ENCODE peak calls at places on chromosomes 3 and 15, in eight cellular contexts. P is cardiac muscle cell, J is heart right ventricle, B is heart left ventricle, N is stomach, V is A549, S is upper lobe of left lung, G is ascending aorta. D is an unnamed sample. For H3K4me1, the result is how much of the 10 kb centered on the place peaks cover.

GRCh38 chr3:131402391-131403039 is 20.9 kb downstream of the NUDT16 start:
- DNase-seq in V (no peak), J (no peak), S (no peak), G (no peak), N (no peak), B (no peak), P (no peak), D (no peak)

GRCh38 chr3:185420762-185421161 is 57.8 kb downstream of the MAP3K13 start:
- DNase-seq in V (no peak), N (peak), G (no peak), J (no peak), S (peak), B (no peak), P (no peak), D (no peak)

GRCh38 chr3:197547618-197548017 is 8.2 kb downstream of the BDH1 start:
- DNase-seq in N (peak), V (no peak), B (no peak), S (no peak), G (no peak), J (no peak), P (peak), D (no peak)

GRCh38 chr3:194828126-194828525 is 142.4 kb downstream of the FAM43A start:
- DNase-seq in G (no peak), N (no peak), J (no peak), V (no peak), P (no peak), B (no peak), S (no peak), D (no peak)

GRCh38 chr3:67610458-67610857 is 44.0 kb downstream of the SUCLG2 start:
- DNase-seq in N (no peak), P (no peak), G (no peak), J (no peak), V (peak), B (no peak), S (no peak), D (no peak)

GRCh38 chr3:194203482-194204035 is 67.6 kb downstream of the HES1 start:
- DNase-seq in G (no peak), S (no peak), P (no peak), N (no peak), V (no peak), B (no peak), J (no peak), D (no peak)

GRCh38 chr3:108462899-108463298 is 47.5 kb downstream of the MYH15 start:
- DNase-seq in B (no peak), G (no peak), S (no peak), P (no peak), N (no peak), J (no peak), V (no peak), D (no peak)

GRCh38 chr3:169387751-169388696 is 275.5 kb downstream of the MECOM start:
- DNase-seq in B (peak), S (peak), G (no peak), J (peak), N (peak), P (no peak), V (no peak), D (peak)

GRCh38 chr3:10223676-10224639 is 24.3 kb upstream of the TATDN2 start:
- DNase-seq in N (peak), S (peak), G (no peak), J (no peak), V (no peak), B (no peak), P (no peak), D (no peak)

GRCh38 chr3:122555275-122556071 is 8.6 kb downstream of the PARP9 start:
- DNase-seq in G (no peak), J (no peak), P (no peak), V (no peak), B (no peak), S (no peak), N (no peak), D (no peak)

GRCh38 chr15:22902578-22902977 is 64.1 kb downstream of the NIPA2 start:
- DNase-seq in S (no peak), J (no peak), N (no peak), B (no peak), V (no peak), P (no peak), G (no peak), D (no peak)

GRCh38 chr3:46184469-46184868 is 23.6 kb downstream of the CCR1 start:
- DNase-seq in J (no peak), V (no peak), N (no peak), S (no peak), G (no peak), B (no peak), P (no peak), D (no peak)

GRCh38 chr15:65583701-65584100 is 27.2 kb downstream of the INTS14 start:
- DNase-seq in B (no peak), J (peak), V (no peak), G (no peak), N (no peak), S (no peak), P (no peak), D (no peak)

GRCh38 chr3:129345281-129345680 is 66.6 kb downstream of the HMCES start:
- DNase-seq in N (no peak), J (no peak), S (no peak), V (no peak), P (no peak), G (no peak), B (no peak), D (no peak)

GRCh38 chr3:134027631-134028030 is 2.1 kb downstream of the SLCO2A1 start:
- DNase-seq in P (no peak), G (no peak), V (no peak), S (no peak), B (no peak), N (no peak), J (no peak), D (no peak)

GRCh38 chr3:107198522-107199271 is 178.5 kb upstream of the CCDC54 start:
- DNase-seq in B (peak), V (no peak), J (peak), G (no peak), P (no peak), N (no peak), S (no peak), D (peak)

GRCh38 chr3:44511238-44511567 is 33.7 kb upstream of the ZNF445 start:
- DNase-seq in V (no peak), B (no peak), P (peak), N (no peak), S (no peak), G (no peak), J (no peak), D (no peak)

GRCh38 chr3:65343031-65343430 is 655.2 kb upstream of the ADAMTS9 start:
- DNase-seq in G (no peak), J (no peak), V (no peak), N (no peak), P (no peak), B (no peak), S (no peak), D (no peak)

GRCh38 chr15:51104512-51104911 is 9.8 kb upstream of the TNFAIP8L3 start:
- DNase-seq in P (no peak), V (no peak), S (peak), B (peak), N (peak), G (no peak), J (peak), D (peak)

GRCh38 chr15:88529021-88529630 is 17.4 kb downstream of the DET1 start:
- DNase-seq in P (no peak), N (no peak), B (no peak), G (no peak), V (no peak), S (no peak), J (no peak), D (no peak)

GRCh38 chr15:63370764-63371163 is 10.9 kb downstream of the CA12 start:
- DNase-seq in J (no peak), B (no peak), N (no peak), V (no peak), S (peak), P (no peak), G (no peak), D (no peak)

GRCh38 chr15:68056097-68056865 is 2.2 kb downstream of the PIAS1 start:
- DNase-seq in S (no peak), G (no peak), N (no peak), J (no peak), P (no peak), V (no peak), B (no peak), D (no peak)

GRCh38 chr3:173913397-173913796 is 515.9 kb downstream of the NLGN1 start:
- DNase-seq in B (peak), S (no peak), J (peak), V (no peak), G (no peak), P (peak), N (no peak), D (no peak)

GRCh38 chr3:29594261-29594660 is 313.4 kb downstream of the RBMS3 start:
- DNase-seq in G (no peak), N (no peak), V (no peak), S (no peak), J (no peak), P (no peak), B (no peak), D (no peak)

GRCh38 chr15:31465083-31465955 is 138.7 kb downstream of the KLF13 start:
- DNase-seq in N (peak), J (peak), G (no peak), B (no peak), V (no peak), P (no peak), S (no peak), D (no peak)

GRCh38 chr3:151726016-151726415 is 7.7 kb upstream of the AADACL2 start:
- DNase-seq in G (no peak), S (no peak), N (no peak), J (no peak), B (no peak), V (no peak), P (no peak), D (no peak)

DNA sequence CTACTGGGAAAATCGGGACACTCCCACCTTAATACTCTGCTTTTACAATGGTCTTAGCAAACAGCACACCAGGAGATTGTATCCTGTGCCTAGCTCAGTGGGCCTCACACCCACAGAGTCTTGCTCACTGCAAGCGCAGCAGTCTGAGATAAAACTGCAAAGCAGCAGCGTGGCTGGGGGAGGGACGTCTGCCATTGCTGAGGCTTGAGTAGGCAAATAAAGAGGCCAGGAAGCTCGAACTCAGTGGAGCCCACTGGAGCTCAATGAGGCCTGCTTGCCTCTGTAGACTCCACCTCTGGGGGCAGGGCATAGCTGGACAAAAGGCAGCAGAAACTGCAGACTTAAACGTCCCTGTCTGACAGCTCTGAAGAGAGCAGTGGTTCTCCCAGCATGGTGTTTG is 1169.1 kb upstream of the EPHA6 start:
- DNase-seq in S (no peak), P (no peak), N (no peak), J (no peak), G (no peak), B (no peak), V (no peak), D (no peak)
- H3K4me3 ChIP-seq in S (no peak), P (no peak), N (no peak), J (no peak), G (no peak), B (no peak), V (no peak), D (no peak)

DNA sequence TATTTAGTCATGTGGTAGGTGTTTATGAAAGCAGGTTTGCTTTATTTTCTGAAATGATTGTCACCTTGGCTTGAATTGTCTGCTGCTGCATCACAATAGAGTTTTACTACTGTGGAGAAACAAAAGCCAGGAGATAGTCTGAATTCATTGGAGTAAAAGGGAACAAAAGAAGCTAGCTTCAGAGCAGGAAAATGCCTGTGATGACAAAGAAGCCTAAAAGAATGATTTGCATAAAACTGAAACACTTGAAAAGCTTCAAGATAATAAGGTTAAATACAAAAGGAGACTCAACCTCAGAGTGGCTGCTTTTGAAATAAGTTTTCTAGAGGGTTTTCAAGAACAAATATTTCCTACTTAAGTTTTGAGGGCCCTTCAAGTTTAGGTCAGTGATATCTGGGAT is 138.3 kb downstream of the PTPRG start:
- DNase-seq in V (no peak), G (no peak), S (no peak), B (no peak), J (no peak), N (no peak), P (no peak), D (no peak)
- H3K4me1 ChIP-seq in V (under half), G (under half), S (under half), B (under half), J (under half), N (under half), P (under half), D (under half)

GRCh38 chr3:104514776-104515175 is 851.9 kb upstream of the ALCAM start:
- DNase-seq in G (no peak), S (no peak), B (no peak), N (no peak), P (no peak), V (no peak), J (no peak), D (no peak)

GRCh38 chr3:104514371-104514770 is 852.3 kb upstream of the ALCAM start:
- DNase-seq in G (no peak), N (no peak), B (no peak), S (no peak), J (no peak), P (no peak), V (no peak), D (no peak)

GRCh38 chr3:104510091-104510860 is 856.4 kb upstream of the ALCAM start:
- DNase-seq in V (no peak), N (no peak), B (no peak), J (no peak), G (no peak), S (no peak), P (peak), D (no peak)
- H3K27ac ChIP-seq in V (no peak), N (no peak), B (no peak), J (no peak), G (peak), S (no peak), P (peak), D (no peak)

DNA sequence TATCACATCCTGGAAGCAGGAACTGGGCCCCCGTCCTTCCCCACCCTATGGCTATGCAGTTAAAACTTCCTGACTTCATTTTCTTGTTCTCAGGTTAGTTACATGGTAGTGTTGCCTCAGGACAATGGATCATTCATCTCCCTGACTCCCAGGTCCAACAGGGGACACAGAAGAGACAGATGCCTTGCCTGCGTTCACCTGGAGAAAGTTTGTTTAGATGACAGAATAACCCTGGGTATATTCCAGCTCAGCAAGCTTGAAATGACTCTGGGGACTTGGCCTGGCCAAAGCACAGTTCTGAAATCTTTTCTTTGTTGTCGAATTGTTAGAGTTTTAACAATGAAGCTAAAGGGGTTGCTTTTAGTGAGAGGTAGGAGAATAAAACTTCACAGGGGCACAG is 206.1 kb downstream of the PDZRN3 start:
- DNase-seq in N (no peak), B (no peak), S (no peak), J (no peak), G (no peak), V (no peak), P (no peak), D (no peak)
- H3K4me3 ChIP-seq in N (no peak), B (no peak), S (no peak), J (no peak), G (no peak), V (no peak), P (no peak), D (no peak)

GRCh38 chr15:100309984-100310291 is 31.8 kb downstream of the ADAMTS17 start:
- DNase-seq in S (no peak), N (no peak), G (no peak), B (no peak), V (no peak), J (no peak), P (no peak), D (no peak)
- H3K4me1 ChIP-seq in S (under half), N (under half), G (under half), B (under half), V (under half), J (under half), P (under half), D (under half)

DNA sequence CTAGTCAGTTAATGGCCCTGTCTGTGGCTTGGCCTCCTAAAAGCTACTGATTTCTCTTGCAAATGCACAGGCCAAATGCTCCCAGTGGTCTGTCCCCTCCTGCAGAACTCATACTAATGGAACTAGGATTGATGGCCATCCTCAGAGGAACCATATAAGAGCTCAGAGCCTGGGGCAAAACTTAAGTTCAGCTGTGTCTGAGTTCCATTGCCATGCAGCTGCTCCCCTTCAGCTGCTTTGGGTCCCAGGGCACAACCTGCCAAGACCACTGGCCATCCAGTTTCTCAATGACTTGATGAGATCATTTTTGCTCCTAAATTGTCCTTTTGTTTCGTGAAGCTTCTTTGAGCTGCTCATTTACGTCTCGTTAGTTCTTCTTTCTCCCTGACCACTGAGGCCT is 529.5 kb upstream of the TBL1XR1 start:
- DNase-seq in P (no peak), N (no peak), V (no peak), G (no peak), J (no peak), S (no peak), B (no peak), D (peak)
- H3K27ac ChIP-seq in P (no peak), N (no peak), V (no peak), G (no peak), J (no peak), S (no peak), B (no peak), D (no peak)

GRCh38 chr15:57220220-57220619 is 156.1 kb upstream of the CGNL1 start:
- DNase-seq in G (no peak), B (no peak), S (no peak), N (no peak), P (no peak), V (no peak), J (no peak), D (no peak)
- H3K4me3 ChIP-seq in G (no peak), B (peak), S (no peak), N (peak), P (no peak), V (no peak), J (no peak), D (no peak)

DNA sequence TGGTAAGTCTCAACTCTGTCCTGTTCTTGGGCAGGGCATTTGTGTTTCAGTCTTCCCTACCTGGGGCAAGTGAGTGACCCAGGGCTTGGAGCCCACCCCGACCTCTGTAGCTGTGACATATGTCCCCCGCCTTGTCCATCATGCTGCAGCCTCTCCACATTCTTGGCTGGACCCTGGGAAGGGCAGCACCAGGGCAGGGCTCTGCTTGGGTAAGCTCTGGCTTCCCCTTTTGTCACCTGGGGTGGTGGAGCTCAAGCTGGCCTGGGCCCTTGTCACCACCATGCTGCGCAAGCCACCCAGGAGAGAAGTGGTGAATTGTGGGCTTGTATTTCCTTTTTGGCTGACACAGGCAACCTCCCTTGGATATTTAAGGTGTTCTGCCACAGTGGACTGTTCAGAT is 29.3 kb downstream of the SPSB4 start:
- DNase-seq in B (no peak), J (no peak), V (no peak), S (no peak), P (no peak), N (no peak), G (no peak), D (peak)
- H3K4me1 ChIP-seq in B (under half), J (under half), V (under half), S (under half), P (half or more), N (under half), G (under half), D (under half)

GRCh38 chr3:140719841-140720240 is 42.0 kb downstream of the TRIM42 start:
- DNase-seq in S (no peak), G (no peak), J (no peak), V (no peak), B (no peak), P (no peak), N (no peak), D (no peak)

GRCh38 chr3:140723576-140723975 is 45.7 kb downstream of the TRIM42 start:
- DNase-seq in P (no peak), S (no peak), N (no peak), B (no peak), J (no peak), G (no peak), V (no peak), D (no peak)

GRCh38 chr3:140724856-140725812 is 47.3 kb downstream of the TRIM42 start:
- DNase-seq in J (no peak), N (no peak), S (no peak), B (no peak), V (no peak), P (no peak), G (no peak), D (no peak)

GRCh38 chr3:140717915-140718314 is 40.1 kb downstream of the TRIM42 start:
- DNase-seq in B (no peak), P (no peak), S (no peak), N (no peak), V (no peak), J (no peak), G (no peak), D (no peak)

DNA sequence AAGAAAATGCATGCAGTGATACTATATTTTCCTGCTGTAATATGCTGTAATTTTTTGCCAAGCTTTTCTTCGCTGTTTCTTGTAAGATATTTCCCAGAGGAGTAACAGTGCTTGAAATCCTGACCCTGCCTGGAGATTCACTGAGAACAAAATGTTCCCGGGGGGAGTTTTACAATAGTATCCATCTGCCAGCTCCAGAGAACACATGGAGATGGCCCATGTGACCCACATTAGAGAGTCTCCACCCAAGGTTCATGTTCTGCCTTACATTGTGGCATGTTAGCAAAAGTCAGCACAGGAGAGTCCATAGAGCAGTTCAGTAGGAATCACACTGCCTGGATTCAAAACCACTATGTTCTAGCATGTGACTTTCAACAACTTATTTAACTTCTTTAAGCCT is 42.4 kb downstream of the TRIM42 start:
- DNase-seq in P (no peak), G (no peak), B (no peak), V (no peak), S (no peak), J (no peak), N (no peak), D (no peak)
- H3K27ac ChIP-seq in P (no peak), G (no peak), B (no peak), V (no peak), S (no peak), J (no peak), N (no peak), D (no peak)

GRCh38 chr3:71245971-71246860 is 337.3 kb downstream of the FOXP1 start:
- DNase-seq in S (peak), G (no peak), P (peak), B (no peak), N (no peak), V (no peak), J (no peak), D (no peak)

GRCh38 chr3:71244153-71245051 is 339.1 kb downstream of the FOXP1 start:
- DNase-seq in S (no peak), G (no peak), P (peak), N (no peak), V (no peak), J (peak), B (peak), D (no peak)

GRCh38 chr3:71243230-71243629 is 340.3 kb downstream of the FOXP1 start:
- DNase-seq in S (no peak), J (no peak), P (no peak), N (no peak), B (no peak), G (no peak), V (no peak), D (no peak)

GRCh38 chr3:71247221-71247947 is 336.1 kb downstream of the FOXP1 start:
- DNase-seq in S (no peak), P (peak), V (peak), N (no peak), G (no peak), B (no peak), J (peak), D (no peak)

GRCh38 chr3:71245052-71245488 is 338.5 kb downstream of the FOXP1 start:
- DNase-seq in V (no peak), G (no peak), J (no peak), N (no peak), S (peak), P (peak), B (no peak), D (no peak)
- H3K4me3 ChIP-seq in V (peak), G (peak), J (peak), N (peak), S (peak), P (peak), B (peak), D (no peak)